ENCODE peak calls at places on chromosome 3, in six cellular contexts. R is AG09309, D is breast epithelium, A is sigmoid colon, K is neuronal stem cell, H is thoracic aorta. Z is an unnamed sample.
A peak's percentile ranks its signal among the peaks of the same experiment; 100 is the strongest.

GRCh38 chr3:34140606-34141005 is 342.2 kb downstream of the PDCD6IP start:
- DNase-seq in R (no peak), D (no peak), A (no peak), K (no peak), H (no peak), Z (no peak)

GRCh38 chr3:83093222-83093572 is 1331.8 kb upstream of the GBE1 start:
- DNase-seq in R (no peak), D (no peak), A (no peak), K (no peak), H (no peak), Z (no peak)

GRCh38 chr3:171874879-171875278 is 31.7 kb downstream of the TMEM212 start:
- DNase-seq in R (no peak), D (no peak), A (no peak), K (no peak), H (no peak), Z (no peak)

GRCh38 chr3:40120816-40121215 is 188.7 kb upstream of the EIF1B start:
- DNase-seq in R (no peak), D (no peak), A (no peak), K (no peak), H (no peak), Z (no peak)

GRCh38 chr3:66224220-66224619 is 3.4 kb downstream of the SLC25A26 start:
- DNase-seq in R (no peak), D (no peak), A (no peak), K (no peak), H (no peak), Z (no peak)

GRCh38 chr3:196654006-196654405 is 14.5 kb downstream of the NRROS start:
- DNase-seq in R (no peak), D (no peak), A (no peak), K (no peak), H (no peak), Z (no peak)

GRCh38 chr3:126456211-126456610 is 19.5 kb downstream of the ZXDC start:
- DNase-seq in R (no peak), D (no peak), A (peak; percentile 26), K (no peak), H (no peak), Z (peak; percentile 40)

GRCh38 chr3:155393316-155393715 is 99.8 kb upstream of the STRIT1 start:
- DNase-seq in R (no peak), D (no peak), A (no peak), K (no peak), H (no peak), Z (no peak)

GRCh38 chr3:56851966-56852884 is 50.5 kb upstream of the ARHGEF3 start:
- DNase-seq in R (peak; percentile 34), D (no peak), A (no peak), K (no peak), H (no peak), Z (no peak)

GRCh38 chr3:72629191-72629611 is 219.0 kb downstream of the SHQ1 start:
- DNase-seq in R (no peak), D (no peak), A (no peak), K (no peak), H (no peak), Z (no peak)

GRCh38 chr3:144501419-144501818 is 529.8 kb downstream of the DIPK2A start:
- DNase-seq in R (no peak), D (no peak), A (no peak), K (no peak), H (no peak), Z (no peak)

GRCh38 chr3:112293368-112294321 is at the start of gene SLC9C1:
- DNase-seq in R (peak; percentile 28), D (no peak), A (no peak), K (peak; percentile 56), H (no peak), Z (no peak)
- H3K4me3 ChIP-seq in R (no peak within 1 kb of the TSS), D (peak within 1 kb of the TSS; percentile 43), A (peak within 1 kb of the TSS; percentile 35), K (peak within 1 kb of the TSS; percentile 42), H (peak within 1 kb of the TSS; percentile 75), Z (peak within 1 kb of the TSS; percentile 42)

DNA sequence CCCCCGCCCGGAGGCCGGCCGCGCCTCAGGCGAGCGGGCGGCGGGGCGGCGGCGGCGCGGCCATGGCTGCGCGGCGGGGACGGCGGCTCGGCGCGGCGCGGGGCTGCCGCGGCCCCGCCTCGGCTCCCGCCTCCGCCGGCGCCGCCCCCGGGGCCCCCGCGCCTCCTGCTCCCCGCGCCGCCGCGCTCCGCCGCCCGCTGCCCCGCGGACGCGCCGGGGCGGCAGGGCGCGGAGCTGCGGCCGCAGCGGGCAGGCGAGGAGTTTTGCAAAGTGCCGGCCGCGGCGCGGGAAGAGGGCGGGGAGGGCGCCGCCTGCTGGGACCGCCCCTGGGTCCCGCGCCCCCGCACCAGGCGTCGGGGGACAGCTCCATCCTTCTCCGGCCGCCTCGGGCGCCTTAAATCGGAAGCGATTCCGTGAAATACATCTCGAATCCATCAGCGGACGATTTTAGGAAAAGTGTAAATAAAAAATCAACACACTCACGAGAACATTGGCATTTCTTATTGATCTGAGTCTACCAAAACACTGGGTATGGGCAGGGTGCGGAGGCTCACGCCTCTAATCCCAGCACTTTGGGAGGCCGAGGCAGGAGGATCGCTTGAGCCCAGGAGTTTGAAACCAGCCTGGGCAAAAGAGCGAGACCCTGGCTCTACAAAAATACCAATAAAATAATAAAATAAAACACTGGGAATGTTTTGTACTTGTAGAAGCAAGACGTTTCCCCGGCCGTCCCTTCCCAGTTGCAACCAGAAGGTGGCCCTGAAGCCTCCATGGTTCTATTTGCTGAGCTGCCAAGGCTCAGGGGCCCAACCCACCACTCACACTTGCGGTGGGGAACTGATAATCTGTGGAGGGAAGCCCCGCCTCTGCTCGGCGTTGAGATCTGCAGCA is 136.9 kb downstream of the NUP210 start:
- DNase-seq in R (no peak), D (no peak), A (peak; percentile 58), K (no peak), H (no peak), Z (no peak)
- H3K4me3 ChIP-seq in R (no peak overlapping the region), D (peak overlapping the region; percentile 56), A (peak overlapping the region; percentile 43), K (peak overlapping the region; percentile 46), H (peak overlapping the region; percentile 68), Z (peak overlapping the region; percentile 48)

GRCh38 chr3:186361612-186362408 is at the start of gene DGKG:
- DNase-seq in R (no peak), D (peak; percentile 51), A (peak; percentile 82), K (peak; percentile 33), H (no peak), Z (peak; percentile 80)
- H3K4me3 ChIP-seq in R (no peak within 1 kb of the TSS), D (peak within 1 kb of the TSS; percentile 44), A (peak within 1 kb of the TSS; percentile 51), K (no peak within 1 kb of the TSS), H (peak within 1 kb of the TSS; percentile 86), Z (peak within 1 kb of the TSS; percentile 51)

DNA sequence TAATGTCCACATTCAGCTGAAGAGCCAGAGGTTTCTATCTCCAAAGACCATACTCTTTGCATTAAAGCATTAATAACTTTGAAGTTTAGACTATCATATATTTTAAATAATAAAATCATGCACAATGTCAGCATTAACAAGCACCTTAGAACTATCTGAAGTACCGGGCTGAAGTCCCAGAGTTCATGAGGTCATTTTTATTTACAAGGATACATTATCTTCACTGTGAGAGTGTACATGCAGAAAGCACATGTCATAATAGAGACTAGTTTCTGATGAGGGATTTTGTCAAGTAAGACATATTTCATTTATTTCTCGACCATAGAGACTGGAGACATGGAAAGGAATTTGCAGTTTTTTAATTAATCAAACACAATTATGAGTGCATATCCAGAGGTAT is 52.4 kb upstream of the SI start:
- DNase-seq in R (no peak), D (no peak), A (no peak), K (no peak), H (no peak), Z (no peak)
- H3K4me3 ChIP-seq in R (no peak overlapping the region), D (no peak overlapping the region), A (no peak overlapping the region), K (no peak overlapping the region), H (no peak overlapping the region), Z (no peak overlapping the region)

GRCh38 chr3:9250236-9250635 is 790 bp upstream of the SRGAP3 start:
- DNase-seq in R (no peak), D (no peak), A (no peak), K (no peak), H (no peak), Z (no peak)

GRCh38 chr3:9249273-9250192 is at the start of gene SRGAP3:
- DNase-seq in R (peak; percentile 68), D (peak; percentile 78), A (peak; percentile 92), K (peak; percentile 93), H (peak; percentile 56), Z (peak; percentile 91)

GRCh38 chr3:9246196-9246595 is 3.2 kb downstream of the SRGAP3 start:
- DNase-seq in R (no peak), D (no peak), A (no peak), K (no peak), H (no peak), Z (no peak)

GRCh38 chr3:9248232-9249191 is 934 bp downstream of the SRGAP3 start:
- DNase-seq in R (no peak), D (no peak), A (no peak), K (no peak), H (no peak), Z (no peak)

DNA sequence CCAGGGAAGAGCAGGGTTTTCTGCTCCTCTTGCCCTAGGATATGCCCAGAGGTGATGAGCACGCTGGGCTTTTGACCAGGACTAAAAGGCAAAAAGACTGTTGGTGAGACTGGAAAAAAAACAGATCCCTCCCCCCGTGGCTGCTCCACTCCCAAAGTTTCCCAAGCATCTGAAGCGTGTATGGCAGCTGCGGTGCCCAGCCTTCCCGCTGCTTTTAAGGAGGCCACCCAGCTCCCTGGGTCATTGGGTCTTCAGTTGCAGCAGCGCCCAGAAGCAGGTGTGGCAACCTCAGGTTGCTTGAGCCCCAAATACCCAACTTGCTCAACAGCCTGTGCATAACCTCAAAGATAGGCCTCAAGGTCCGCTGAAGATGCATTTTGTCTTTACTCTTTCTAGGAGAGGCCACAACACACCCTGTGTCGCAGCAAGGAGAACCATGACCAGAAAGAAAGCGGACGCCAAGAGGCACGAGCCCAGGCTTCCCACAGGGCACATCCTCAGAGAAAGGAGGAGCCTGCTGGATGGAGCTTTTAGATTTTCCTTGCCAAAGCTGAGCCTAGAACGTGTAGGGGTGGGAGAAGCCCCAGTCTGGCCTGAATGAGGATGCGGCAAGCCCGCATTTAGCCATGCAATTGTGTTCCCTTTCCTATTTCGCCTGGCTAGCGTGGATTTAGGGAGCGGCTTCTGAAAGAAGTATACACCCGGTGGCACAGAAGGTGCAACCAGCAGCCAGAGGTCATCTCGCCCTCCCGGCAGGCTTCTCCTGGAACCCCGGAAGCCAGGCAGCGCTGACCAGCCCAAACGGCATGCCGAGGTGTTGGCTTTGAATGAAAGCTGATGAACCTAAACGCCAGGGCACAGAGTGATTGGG is 1.9 kb downstream of the SRGAP3 start:
- DNase-seq in R (no peak), D (no peak), A (no peak), K (no peak), H (no peak), Z (no peak)
- H3K4me3 ChIP-seq in R (peak overlapping the region; percentile 47), D (peak overlapping the region; percentile 65), A (peak overlapping the region; percentile 44), K (peak overlapping the region; percentile 78), H (no peak overlapping the region), Z (peak overlapping the region; percentile 59)

DNA sequence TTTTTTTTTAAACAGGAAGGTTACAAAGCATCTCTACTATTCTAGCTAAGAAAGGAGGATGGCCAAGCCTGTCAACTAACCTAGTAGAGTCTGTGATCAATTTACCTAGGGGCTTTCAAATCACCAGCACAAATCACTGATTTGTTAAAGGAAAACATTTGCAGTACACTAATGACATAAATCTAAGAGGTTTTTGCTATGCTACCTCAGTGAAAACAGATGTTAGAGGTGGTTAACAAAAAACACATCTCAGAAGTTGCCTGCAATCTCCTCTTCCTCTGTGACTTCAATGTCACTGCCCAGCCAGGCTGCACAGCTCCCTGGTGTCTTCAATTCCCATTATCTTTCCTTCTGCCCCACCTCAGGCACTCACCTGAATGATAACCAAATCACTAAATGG is 71.9 kb downstream of the RAD18 start:
- DNase-seq in R (no peak), D (no peak), A (no peak), K (no peak), H (no peak), Z (no peak)
- H3K4me3 ChIP-seq in R (no peak overlapping the region), D (no peak overlapping the region), A (no peak overlapping the region), K (no peak overlapping the region), H (no peak overlapping the region), Z (no peak overlapping the region)

GRCh38 chr3:5231536-5231935 is 44.0 kb downstream of the EDEM1 start:
- DNase-seq in R (no peak), D (no peak), A (no peak), K (no peak), H (no peak), Z (no peak)
- H3K4me3 ChIP-seq in R (no peak overlapping the region), D (no peak overlapping the region), A (no peak overlapping the region), K (no peak overlapping the region), H (no peak overlapping the region), Z (no peak overlapping the region)

Z was measured in suprapubic skin.